ENCODE peak calls at places on chromosomes 6 and 20, in four cellular contexts. F is GM12878, T is transverse colon, Y is upper lobe of left lung. U is an unnamed sample.

GRCh38 chr6:7053125-7053784 is 54.5 kb upstream of the RREB1 start:
- DNase-seq in F (no peak), T (no peak), Y (no peak), U (no peak)

GRCh38 chr20:61949363-61949713 is 116.3 kb downstream of the TAF4 start:
- DNase-seq in F (no peak), T (no peak), Y (no peak), U (peak; percentile 35)

GRCh38 chr20:9508240-9508661 is 6.1 kb upstream of the LAMP5 start:
- DNase-seq in F (no peak), T (no peak), Y (no peak), U (no peak)

GRCh38 chr6:17490724-17491123 is 97.3 kb downstream of the CAP2 start:
- DNase-seq in F (no peak), T (no peak), Y (no peak), U (no peak)

GRCh38 chr20:2984956-2985661 is 58.3 kb upstream of the GNRH2 start:
- DNase-seq in F (no peak), T (no peak), Y (no peak), U (no peak)

GRCh38 chr20:4603724-4604123 is 118.0 kb upstream of the PRND start:
- DNase-seq in F (no peak), T (no peak), Y (no peak), U (no peak)

GRCh38 chr6:113103618-113104390 is 753.3 kb upstream of the MARCKS start:
- DNase-seq in F (no peak), T (no peak), Y (no peak), U (no peak)

GRCh38 chr6:47473791-47474351 is 3.7 kb upstream of the CD2AP start:
- DNase-seq in F (no peak), T (no peak), Y (no peak), U (no peak)

GRCh38 chr6:163536770-163537169 is 122.3 kb downstream of the QKI start:
- DNase-seq in F (no peak), T (no peak), Y (no peak), U (no peak)

GRCh38 chr6:133241901-133242760 is 974 bp downstream of the EYA4 start:
- DNase-seq in F (no peak), T (no peak), Y (no peak), U (peak; percentile 62)

DNA sequence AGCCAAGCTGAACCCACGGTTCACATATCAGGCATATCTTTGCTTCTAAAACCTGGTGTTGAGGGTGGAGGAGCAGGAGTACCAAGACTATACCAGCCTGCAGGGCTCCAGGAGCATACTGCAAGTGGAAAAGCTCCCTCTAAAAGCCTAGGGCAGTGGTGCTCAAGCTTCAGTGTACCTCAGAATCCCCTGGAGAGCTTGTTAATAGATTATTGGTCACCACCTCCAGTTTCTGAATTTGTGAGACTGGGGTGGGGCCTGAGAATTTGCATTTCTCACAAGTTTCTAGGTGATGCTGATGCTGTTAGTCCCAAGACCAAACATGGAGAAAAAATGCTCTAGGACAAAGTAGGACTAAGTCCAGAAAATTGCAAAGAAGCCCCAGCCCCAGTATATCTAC is 65.4 kb downstream of the FILIP1 start:
- DNase-seq in F (no peak), T (no peak), Y (no peak), U (no peak)
- TF ChIP-seq POLR2A in F (no peak), T (no peak), Y (no peak), U (no peak)

DNA sequence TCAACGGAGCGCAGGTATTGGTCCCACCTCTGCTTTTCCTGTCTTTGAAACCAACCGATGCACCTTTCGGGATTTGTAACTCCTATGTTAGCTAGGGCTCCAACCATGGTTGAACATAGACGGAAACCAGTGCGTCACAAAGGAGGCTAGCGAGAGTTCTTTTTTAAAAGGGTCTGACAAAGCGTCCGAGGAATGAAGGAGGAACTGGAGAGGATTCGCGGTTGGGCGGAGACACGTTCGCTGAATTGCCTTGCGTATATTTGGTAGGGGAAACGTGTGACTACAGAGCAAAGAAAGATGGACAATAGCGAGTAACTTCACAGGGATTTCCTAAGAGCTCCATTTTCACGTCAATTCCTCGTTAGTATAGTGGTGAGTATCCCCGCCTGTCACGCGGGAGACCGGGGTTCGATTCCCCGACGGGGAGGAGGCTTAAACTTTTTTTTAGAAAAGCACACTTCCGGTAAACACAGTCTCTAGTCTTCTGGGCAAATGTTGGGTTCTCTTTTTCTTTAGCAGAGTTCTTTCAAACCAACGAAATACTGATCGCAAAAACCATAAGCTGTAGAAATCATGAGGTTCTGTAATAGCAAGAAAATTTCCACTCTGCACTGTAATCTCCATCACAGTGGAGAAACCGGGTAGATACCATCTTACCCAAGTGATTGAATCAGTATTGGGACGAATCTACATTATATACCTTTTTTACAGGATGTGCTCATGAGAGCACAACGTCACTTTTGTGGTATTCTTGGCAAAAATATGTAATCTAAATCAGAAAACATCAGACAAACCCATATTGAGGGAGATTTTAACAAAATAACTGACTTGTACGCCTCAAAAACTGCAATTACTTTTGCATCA is 6.6 kb upstream of the ZNF184 start:
- DNase-seq in F (peak; percentile 97), T (peak; percentile 80), Y (peak; percentile 60), U (peak; percentile 91)
- TF ChIP-seq EP300 in F (no peak), T (no peak), Y (no peak), U (no peak)

GRCh38 chr6:25698631-25699030 is 46.6 kb downstream of the SCGN start:
- DNase-seq in F (no peak), T (no peak), Y (no peak), U (no peak)
- TF ChIP-seq POLR2A in F (no peak), T (no peak), Y (no peak), U (no peak)

GRCh38 chr6:13260116-13260598 is 68.2 kb downstream of the TBC1D7 start:
- DNase-seq in F (no peak), T (no peak), Y (no peak), U (no peak)

GRCh38 chr6:13259393-13259792 is 68.9 kb downstream of the TBC1D7 start:
- DNase-seq in F (peak; percentile 81), T (no peak), Y (no peak), U (no peak)

GRCh38 chr6:13260831-13261230 is 67.5 kb downstream of the TBC1D7 start:
- DNase-seq in F (peak; percentile 55), T (no peak), Y (no peak), U (no peak)

GRCh38 chr6:13253272-13253671 is 75.1 kb downstream of the TBC1D7 start:
- DNase-seq in F (no peak), T (no peak), Y (no peak), U (no peak)

GRCh38 chr6:13256614-13257013 is 71.7 kb downstream of the TBC1D7 start:
- DNase-seq in F (no peak), T (no peak), Y (no peak), U (no peak)
- TF ChIP-seq EP300 in F (no peak), T (no peak), Y (no peak), U (no peak)

DNA sequence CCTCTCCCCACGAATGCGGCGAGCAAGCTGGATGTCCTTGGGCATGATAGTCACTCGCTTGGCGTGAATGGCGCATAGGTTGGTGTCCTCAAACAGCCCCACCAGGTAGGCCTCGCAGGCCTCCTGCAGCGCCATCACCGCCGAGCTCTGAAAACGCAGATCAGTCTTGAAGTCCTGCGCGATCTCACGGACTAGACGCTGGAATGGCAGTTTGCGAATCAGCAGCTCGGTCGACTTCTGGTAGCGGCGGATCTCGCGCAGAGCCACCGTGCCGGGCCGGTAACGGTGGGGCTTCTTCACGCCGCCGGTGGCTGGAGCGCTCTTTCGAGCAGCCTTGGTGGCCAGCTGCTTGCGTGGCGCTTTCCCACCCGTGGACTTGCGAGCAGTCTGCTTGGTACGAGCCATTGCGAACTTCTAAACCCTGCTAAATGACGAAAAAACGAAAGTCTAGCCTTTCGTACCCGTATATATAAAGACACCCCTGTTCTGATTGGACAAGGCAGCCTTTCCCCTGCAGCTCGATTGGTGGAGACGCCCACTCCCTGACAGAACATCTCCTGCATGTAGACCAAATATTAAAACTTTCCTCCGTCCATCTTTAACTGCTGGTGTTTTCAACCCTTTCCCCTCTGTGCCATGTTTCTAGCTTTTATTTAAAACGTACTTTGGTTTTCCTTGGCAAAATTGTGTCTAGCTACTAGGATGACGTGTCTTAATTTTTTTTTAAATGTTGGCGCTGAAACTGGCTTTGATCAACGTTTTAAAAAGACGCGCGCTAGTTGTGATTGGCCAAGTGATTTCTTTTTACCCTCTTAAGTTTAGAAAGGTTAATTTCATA is 109.8 kb downstream of the HFE start:
- DNase-seq in F (peak; percentile 99), T (peak; percentile 84), Y (peak; percentile 84), U (peak; percentile 95)
- TF ChIP-seq POLR2A in F (peak; percentile 99), T (peak; percentile 91), Y (no peak), U (peak; percentile 84)